ENCODE peak calls at places on chromosomes 7 and 10, in nine cellular contexts. B is Panc1; H is heart left ventricle; U is SK-N-SH; O is right lobe of liver; Y is tibial nerve; F is CD8-positive, alpha-beta T cell; K is sigmoid colon; L is heart right ventricle. S is an unnamed sample. For H3K4me1 and H3K27me3, the result is how much of the 10 kb centered on the place peaks cover.

GRCh38 chr10:79097021-79097695 is 28.4 kb downstream of the ZMIZ1 start:
- DNase-seq in B (no peak), H (no peak), U (peak), O (no peak), Y (no peak), F (no peak), K (no peak), L (no peak), S (no peak)

GRCh38 chr10:93454146-93454545 is 28.0 kb downstream of the MYOF start:
- DNase-seq in B (no peak), H (no peak), U (no peak), O (no peak), Y (no peak), F (no peak), K (no peak), L (no peak), S (no peak)

GRCh38 chr10:11530806-11531205 is 80.6 kb downstream of the USP6NL start:
- DNase-seq in B (no peak), H (no peak), U (no peak), O (no peak), Y (no peak), F (no peak), K (no peak), L (no peak), S (no peak)

GRCh38 chr7:41698726-41699125 is 4.2 kb downstream of the INHBA start:
- DNase-seq in B (no peak), H (no peak), U (no peak), O (no peak), Y (no peak), F (no peak), K (no peak), L (no peak), S (no peak)

GRCh38 chr7:109003742-109004141 is 434.1 kb downstream of the DNAJB9 start:
- DNase-seq in B (no peak), H (no peak), U (no peak), O (no peak), Y (no peak), F (no peak), K (no peak), L (no peak), S (no peak)

GRCh38 chr10:29588640-29589421 is 45.9 kb downstream of the SVIL start:
- DNase-seq in B (no peak), H (no peak), U (no peak), O (no peak), Y (no peak), F (no peak), K (no peak), L (no peak), S (no peak)

GRCh38 chr10:82814635-82815034 is 939.6 kb downstream of the NRG3 start:
- DNase-seq in B (no peak), H (no peak), U (no peak), O (no peak), Y (no peak), F (no peak), K (no peak), L (no peak), S (no peak)

GRCh38 chr10:79375321-79376077 is 28.2 kb downstream of the PPIF start:
- DNase-seq in B (no peak), H (peak), U (no peak), O (no peak), Y (no peak), F (no peak), K (peak), L (no peak), S (no peak)

GRCh38 chr10:131811239-131812011 is 89.4 kb upstream of the PPP2R2D start:
- DNase-seq in B (no peak), H (peak), U (no peak), O (no peak), Y (no peak), F (no peak), K (peak), L (no peak), S (no peak)

GRCh38 chr10:106795619-106796018 is 368.9 kb downstream of the SORCS1 start:
- DNase-seq in B (no peak), H (no peak), U (peak), O (peak), Y (no peak), F (no peak), K (peak), L (no peak), S (no peak)

GRCh38 chr10:88038268-88038667 is 174.8 kb downstream of the PTEN start:
- DNase-seq in B (no peak), H (no peak), U (no peak), O (no peak), Y (no peak), F (no peak), K (no peak), L (no peak), S (no peak)

GRCh38 chr10:119305860-119306513 is 98.6 kb downstream of the GRK5 start:
- DNase-seq in B (peak), H (peak), U (no peak), O (peak), Y (peak), F (peak), K (peak), L (peak), S (peak)

GRCh38 chr7:87797798-87798403 is 78.3 kb downstream of the SLC25A40 start:
- DNase-seq in B (peak), H (no peak), U (peak), O (no peak), Y (no peak), F (no peak), K (no peak), L (no peak), S (no peak)

GRCh38 chr10:72702868-72703581 is 11.1 kb downstream of the MCU start:
- DNase-seq in B (no peak), H (no peak), U (no peak), O (no peak), Y (no peak), F (no peak), K (no peak), L (no peak), S (no peak)

GRCh38 chr10:526651-527312 is 162.7 kb downstream of the DIP2C start:
- DNase-seq in B (no peak), H (no peak), U (no peak), O (no peak), Y (no peak), F (no peak), K (peak), L (no peak), S (no peak)

GRCh38 chr7:115747174-115747573 is 283.4 kb downstream of the TFEC start:
- DNase-seq in B (no peak), H (no peak), U (no peak), O (no peak), Y (no peak), F (no peak), K (no peak), L (no peak), S (no peak)
- H3K4me1 ChIP-seq in B (under half), H (under half), U (under half), O (under half), Y (under half), F (under half), K (under half), L (under half), S (under half)

DNA sequence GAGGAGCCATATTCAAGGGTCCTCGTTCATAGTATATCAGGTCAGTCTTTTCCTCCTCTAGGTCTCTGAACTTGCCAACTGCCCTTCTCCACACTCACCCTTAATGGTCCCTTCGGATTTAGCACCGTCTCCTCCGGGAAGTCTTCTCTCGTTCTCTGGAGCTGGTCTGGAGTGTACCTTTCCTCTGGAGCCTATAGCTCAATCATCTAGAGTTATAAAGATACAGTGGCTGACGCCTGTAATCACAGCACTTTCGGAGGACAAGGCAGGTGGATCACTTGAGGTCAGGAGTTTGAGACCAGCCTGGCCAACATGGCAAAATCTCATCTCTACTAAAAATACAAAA is 4.4 kb upstream of the SCD start:
- DNase-seq in B (no peak), H (no peak), U (no peak), O (no peak), Y (no peak), F (no peak), K (no peak), L (no peak), S (no peak)
- TF ChIP-seq CTCF in B (no peak), H (no peak), U (no peak), O (no peak), Y (no peak), F (peak), K (no peak), L (no peak), S (no peak)

GRCh38 chr10:63825111-63825510 is 303.9 kb downstream of the REEP3 start:
- DNase-seq in B (no peak), H (no peak), U (no peak), O (no peak), Y (no peak), F (no peak), K (no peak), L (no peak), S (no peak)
- H3K27me3 ChIP-seq in B (under half), H (under half), U (under half), O (under half), Y (under half), F (under half), K (under half), L (under half), S (under half)

GRCh38 chr7:1019255-1019785 is 25.0 kb upstream of the GPR146 start:
- DNase-seq in B (no peak), H (no peak), U (no peak), O (no peak), Y (no peak), F (no peak), K (no peak), L (no peak), S (no peak)
- H3K4me1 ChIP-seq in B (under half), H (under half), U (under half), O (under half), Y (under half), F (under half), K (under half), L (under half), S (under half)

GRCh38 chr7:18694911-18695310 is 199.4 kb downstream of the HDAC9 start:
- DNase-seq in B (no peak), H (no peak), U (no peak), O (no peak), Y (no peak), F (no peak), K (no peak), L (no peak), S (no peak)

GRCh38 chr7:18702071-18702829 is 206.7 kb downstream of the HDAC9 start:
- DNase-seq in B (no peak), H (no peak), U (peak), O (no peak), Y (no peak), F (no peak), K (no peak), L (no peak), S (no peak)

GRCh38 chr7:18703743-18704142 is 208.2 kb downstream of the HDAC9 start:
- DNase-seq in B (no peak), H (no peak), U (no peak), O (no peak), Y (no peak), F (no peak), K (no peak), L (no peak), S (no peak)

GRCh38 chr7:18698258-18698734 is 202.7 kb downstream of the HDAC9 start:
- DNase-seq in B (no peak), H (no peak), U (peak), O (no peak), Y (no peak), F (no peak), K (no peak), L (no peak), S (no peak)

GRCh38 chr7:18700147-18700546 is 204.6 kb downstream of the HDAC9 start:
- DNase-seq in B (no peak), H (no peak), U (no peak), O (no peak), Y (no peak), F (no peak), K (no peak), L (no peak), S (no peak)
- TF ChIP-seq CTCF in B (peak), H (no peak), U (peak), O (no peak), Y (no peak), F (no peak), K (no peak), L (no peak), S (no peak)

GRCh38 chr7:85764034-85764433 is 577.2 kb upstream of the SEMA3D start:
- DNase-seq in B (no peak), H (no peak), U (no peak), O (no peak), Y (no peak), F (no peak), K (no peak), L (no peak), S (no peak)
- H3K27me3 ChIP-seq in B (under half), H (under half), U (under half), O (under half), Y (under half), F (under half), K (under half), L (under half), S (under half)

S was measured in thoracic aorta.